ENCODE peak calls at places on chromosome 20, in five cellular contexts. One of them, this sample, is unnamed.

GRCh38 chr20:11469795-11470495 is 447.7 kb upstream of the BTBD3 start:
- DNase-seq in left colon: no peak
- DNase-seq in effector memory CD8-positive, alpha-beta T cell: no peak
- DNase-seq in ureter: no peak
- DNase-seq in HCT116: no peak
- DNase-seq in this sample: no peak

GRCh38 chr20:17646209-17646717 is 35.8 kb downstream of the RRBP1 start:
- DNase-seq in left colon: peak
- DNase-seq in effector memory CD8-positive, alpha-beta T cell: no peak
- DNase-seq in ureter: no peak
- DNase-seq in HCT116: no peak
- DNase-seq in this sample: peak

GRCh38 chr20:63968928-63969760 is 586 bp downstream of the ZNF512B start:
- DNase-seq in left colon: peak
- DNase-seq in effector memory CD8-positive, alpha-beta T cell: no peak
- DNase-seq in ureter: peak
- DNase-seq in HCT116: no peak
- DNase-seq in this sample: peak

GRCh38 chr20:30281584-30282197 is 975.8 kb upstream of the DEFB115 start:
- DNase-seq in left colon: no peak
- DNase-seq in effector memory CD8-positive, alpha-beta T cell: no peak
- DNase-seq in ureter: no peak
- DNase-seq in HCT116: no peak
- DNase-seq in this sample: no peak

GRCh38 chr20:346640-347316 is at the start of gene NRSN2:
- DNase-seq in left colon: peak
- DNase-seq in effector memory CD8-positive, alpha-beta T cell: no peak
- DNase-seq in ureter: peak
- DNase-seq in HCT116: no peak
- DNase-seq in this sample: peak

GRCh38 chr20:53296451-53297153 is 297.0 kb downstream of the ZNF217 start:
- DNase-seq in left colon: no peak
- DNase-seq in effector memory CD8-positive, alpha-beta T cell: no peak
- DNase-seq in ureter: no peak
- DNase-seq in HCT116: no peak
- DNase-seq in this sample: no peak

GRCh38 chr20:43583982-43584432 is 6.7 kb upstream of the IFT52 start:
- DNase-seq in left colon: no peak
- DNase-seq in effector memory CD8-positive, alpha-beta T cell: no peak
- DNase-seq in ureter: peak
- DNase-seq in HCT116: no peak
- DNase-seq in this sample: peak

GRCh38 chr20:24636626-24637025 is 167.2 kb downstream of the SYNDIG1 start:
- DNase-seq in left colon: no peak
- DNase-seq in effector memory CD8-positive, alpha-beta T cell: no peak
- DNase-seq in ureter: peak
- DNase-seq in HCT116: no peak
- DNase-seq in this sample: no peak

GRCh38 chr20:18314786-18315406 is 26.6 kb downstream of the ZNF133 start:
- DNase-seq in left colon: no peak
- DNase-seq in effector memory CD8-positive, alpha-beta T cell: no peak
- DNase-seq in ureter: no peak
- DNase-seq in HCT116: no peak
- DNase-seq in this sample: no peak

GRCh38 chr20:62392621-62393164 is 5.8 kb downstream of the RPS21 start:
- DNase-seq in left colon: no peak
- DNase-seq in effector memory CD8-positive, alpha-beta T cell: no peak
- DNase-seq in ureter: no peak
- DNase-seq in HCT116: no peak
- DNase-seq in this sample: no peak

GRCh38 chr20:36591854-36592641 is 13.5 kb upstream of the RAB5IF start:
- DNase-seq in left colon: no peak
- DNase-seq in effector memory CD8-positive, alpha-beta T cell: no peak
- DNase-seq in ureter: no peak
- DNase-seq in HCT116: peak
- DNase-seq in this sample: no peak

GRCh38 chr20:47957135-47957534 is 171.9 kb upstream of the SULF2 start:
- DNase-seq in left colon: no peak
- DNase-seq in effector memory CD8-positive, alpha-beta T cell: no peak
- DNase-seq in ureter: no peak
- DNase-seq in HCT116: no peak
- DNase-seq in this sample: no peak

GRCh38 chr20:63782051-63782471 is 42.5 kb downstream of the SLC2A4RG start:
- DNase-seq in left colon: peak
- DNase-seq in effector memory CD8-positive, alpha-beta T cell: peak
- DNase-seq in ureter: no peak
- DNase-seq in HCT116: peak
- DNase-seq in this sample: no peak

GRCh38 chr20:54668271-54669053 is 193.1 kb downstream of the DOK5 start:
- DNase-seq in left colon: no peak
- DNase-seq in effector memory CD8-positive, alpha-beta T cell: peak
- DNase-seq in ureter: no peak
- DNase-seq in HCT116: no peak
- DNase-seq in this sample: no peak

GRCh38 chr20:50216543-50217206 is 26.0 kb downstream of the CEBPB start:
- DNase-seq in left colon: no peak
- DNase-seq in effector memory CD8-positive, alpha-beta T cell: no peak
- DNase-seq in ureter: no peak
- DNase-seq in HCT116: no peak
- DNase-seq in this sample: no peak

GRCh38 chr20:13220194-13220856 is 749 bp upstream of the ISM1 start:
- DNase-seq in left colon: no peak
- DNase-seq in effector memory CD8-positive, alpha-beta T cell: peak
- DNase-seq in ureter: peak
- DNase-seq in HCT116: no peak
- DNase-seq in this sample: peak

GRCh38 chr20:14219801-14220461 is 117.5 kb downstream of the FLRT3 start:
- DNase-seq in left colon: peak
- DNase-seq in effector memory CD8-positive, alpha-beta T cell: no peak
- DNase-seq in ureter: no peak
- DNase-seq in HCT116: peak
- DNase-seq in this sample: peak

GRCh38 chr20:34705008-34705382 is 851 bp downstream of the TP53INP2 start:
- DNase-seq in left colon: no peak
- DNase-seq in effector memory CD8-positive, alpha-beta T cell: no peak
- DNase-seq in ureter: no peak
- DNase-seq in HCT116: no peak
- DNase-seq in this sample: no peak

GRCh38 chr20:53599378-53599777 is 5.7 kb upstream of the ZNF217 start:
- DNase-seq in left colon: peak
- DNase-seq in effector memory CD8-positive, alpha-beta T cell: no peak
- DNase-seq in ureter: peak
- DNase-seq in HCT116: no peak
- DNase-seq in this sample: no peak

GRCh38 chr20:57560554-57561355 is at the start of gene PCK1:
- DNase-seq in left colon: peak
- DNase-seq in effector memory CD8-positive, alpha-beta T cell: no peak
- DNase-seq in ureter: peak
- DNase-seq in HCT116: no peak
- DNase-seq in this sample: no peak

GRCh38 chr20:46979603-46980241 is 85.1 kb downstream of the EYA2 start:
- DNase-seq in left colon: no peak
- DNase-seq in effector memory CD8-positive, alpha-beta T cell: no peak
- DNase-seq in ureter: no peak
- DNase-seq in HCT116: no peak
- DNase-seq in this sample: no peak

GRCh38 chr20:2771631-2772080 is 28.8 kb downstream of the CPXM1 start:
- DNase-seq in left colon: no peak
- DNase-seq in effector memory CD8-positive, alpha-beta T cell: no peak
- DNase-seq in ureter: no peak
- DNase-seq in HCT116: no peak
- DNase-seq in this sample: no peak

GRCh38 chr20:33789109-33789857 is 21.9 kb upstream of the CHMP4B start:
- DNase-seq in left colon: peak
- DNase-seq in effector memory CD8-positive, alpha-beta T cell: no peak
- DNase-seq in ureter: peak
- DNase-seq in HCT116: peak
- DNase-seq in this sample: peak

GRCh38 chr20:60872224-60872623 is 379.8 kb upstream of the CDH4 start:
- DNase-seq in left colon: no peak
- DNase-seq in effector memory CD8-positive, alpha-beta T cell: no peak
- DNase-seq in ureter: no peak
- DNase-seq in HCT116: no peak
- DNase-seq in this sample: no peak

GRCh38 chr20:32072168-32072721 is 20.2 kb downstream of the HCK start:
- DNase-seq in left colon: no peak
- DNase-seq in effector memory CD8-positive, alpha-beta T cell: no peak
- DNase-seq in ureter: no peak
- DNase-seq in HCT116: no peak
- DNase-seq in this sample: no peak

GRCh38 chr20:9150632-9151031 is 81.7 kb downstream of the PLCB4 start:
- DNase-seq in left colon: no peak
- DNase-seq in effector memory CD8-positive, alpha-beta T cell: no peak
- DNase-seq in ureter: no peak
- DNase-seq in HCT116: no peak
- DNase-seq in this sample: no peak

GRCh38 chr20:50331469-50332251 is 141.0 kb downstream of the CEBPB start:
- DNase-seq in left colon: no peak
- DNase-seq in effector memory CD8-positive, alpha-beta T cell: no peak
- DNase-seq in ureter: no peak
- DNase-seq in HCT116: no peak
- DNase-seq in this sample: no peak

GRCh38 chr20:36571564-36572504 is 1.6 kb upstream of the TGIF2 start:
- DNase-seq in left colon: no peak
- DNase-seq in effector memory CD8-positive, alpha-beta T cell: no peak
- DNase-seq in ureter: no peak
- DNase-seq in HCT116: no peak
- DNase-seq in this sample: no peak

GRCh38 chr20:31712112-31712553 is 10.5 kb downstream of the BCL2L1 start:
- DNase-seq in left colon: no peak
- DNase-seq in effector memory CD8-positive, alpha-beta T cell: no peak
- DNase-seq in ureter: no peak
- DNase-seq in HCT116: no peak
- DNase-seq in this sample: no peak